ENCODE peak calls at places on chromosomes 5 and 9, in four cellular contexts. M is body of pancreas; S is H9; R is CD4-positive, alpha-beta T cell. B is an unnamed sample.
A peak's percentile ranks its signal among the peaks of the same experiment; 100 is the strongest.

GRCh38 chr5:170541146-170541769 is 37.4 kb downstream of the KCNIP1 start:
- DNase-seq in M (no peak), S (no peak), R (no peak), B (no peak)

GRCh38 chr9:137301086-137301947 is 754 bp downstream of the NRARP start:
- DNase-seq in M (peak; percentile 68), S (peak; percentile 59), R (no peak), B (no peak)

GRCh38 chr9:91395106-91395552 is 28.5 kb downstream of the NFIL3 start:
- DNase-seq in S (no peak), M (no peak), R (no peak), B (peak; percentile 57)

GRCh38 chr5:88683506-88684135 is 199.4 kb downstream of the MEF2C start:
- DNase-seq in M (no peak), R (no peak), S (peak; percentile 88), B (no peak)

GRCh38 chr5:151703227-151703626 is 16.5 kb upstream of the SPARC start:
- DNase-seq in S (no peak), M (no peak), R (no peak), B (no peak)

GRCh38 chr9:95103385-95104087 is 214.0 kb downstream of the FANCC start:
- DNase-seq in S (peak; percentile 77), R (no peak), M (no peak), B (no peak)

GRCh38 chr5:136062563-136063274 is 33.9 kb downstream of the TGFBI start:
- DNase-seq in M (no peak), R (no peak), S (peak; percentile 43), B (no peak)

GRCh38 chr5:31952034-31952433 is 222.1 kb downstream of the GOLPH3 start:
- DNase-seq in R (no peak), S (no peak), M (no peak), B (no peak)

GRCh38 chr9:83986765-83987401 is 6.3 kb downstream of the RMI1 start:
- DNase-seq in S (no peak), M (peak; percentile 52), R (no peak), B (no peak)

GRCh38 chr9:83445703-83446102 is 92.5 kb downstream of the FRMD3 start:
- DNase-seq in R (no peak), S (no peak), M (no peak), B (no peak)

GRCh38 chr5:77491783-77492652 is at the start of gene WDR41:
- DNase-seq in M (peak; percentile 92), R (peak; percentile 88), S (peak; percentile 90), B (peak; percentile 78)

GRCh38 chr5:133369161-133369783 is 243.1 kb downstream of the FSTL4 start:
- DNase-seq in M (no peak), R (no peak), S (no peak), B (no peak)

GRCh38 chr5:149517461-149518122 is 33.6 kb downstream of the CSNK1A1 start:
- DNase-seq in S (no peak), R (no peak), M (no peak), B (no peak)

GRCh38 chr9:126733005-126733404 is 71.8 kb upstream of the ZBTB43 start:
- DNase-seq in M (no peak), R (no peak), S (no peak), B (no peak)

GRCh38 chr5:32426440-32427151 is 17.9 kb downstream of the ZFR start:
- DNase-seq in M (no peak), R (no peak), S (no peak), B (no peak)

GRCh38 chr5:43396762-43397304 is 15.4 kb downstream of the CCL28 start:
- DNase-seq in S (peak; percentile 35), M (peak; percentile 67), R (peak; percentile 63), B (no peak)

GRCh38 chr9:127785023-127785932 is 556 bp upstream of the CDK9 start:
- DNase-seq in S (peak; percentile 87), R (peak; percentile 93), M (peak; percentile 87), B (no peak)

GRCh38 chr5:108387756-108388155 is 5.9 kb upstream of the FBXL17 start:
- DNase-seq in M (peak; percentile 61), S (no peak), R (no peak), B (no peak)

GRCh38 chr9:121700165-121700830 is 48.9 kb downstream of the DAB2IP start:
- DNase-seq in S (peak; percentile 71), M (peak; percentile 87), R (no peak), B (peak; percentile 96)

GRCh38 chr9:124721109-124721850 is 49.8 kb downstream of the NR6A1 start:
- DNase-seq in R (no peak), M (no peak), S (no peak), B (no peak)

GRCh38 chr5:135131801-135132675 is 98.0 kb upstream of the PITX1 start:
- DNase-seq in R (no peak), M (no peak), S (no peak), B (no peak)

GRCh38 chr5:59001154-59001553 is 418.3 kb downstream of the RAB3C start:
- DNase-seq in M (no peak), R (no peak), S (no peak), B (no peak)

GRCh38 chr9:101485873-101486692 is 47.6 kb upstream of the RNF20 start:
- DNase-seq in S (peak; percentile 75), R (no peak), M (peak; percentile 65), B (no peak)

GRCh38 chr9:121736147-121736721 is 84.8 kb downstream of the DAB2IP start:
- DNase-seq in R (no peak), S (peak; percentile 90), M (peak; percentile 85), B (no peak)

GRCh38 chr9:15295761-15296405 is 11.1 kb downstream of the TTC39B start:
- DNase-seq in S (no peak), M (peak; percentile 42), R (no peak), B (no peak)

GRCh38 chr5:177330991-177331837 is 19.5 kb upstream of the MXD3 start:
- DNase-seq in M (no peak), R (no peak), S (no peak), B (no peak)

GRCh38 chr5:54463696-54464095 is 8.2 kb downstream of the HSPB3 start:
- DNase-seq in R (no peak), M (no peak), S (no peak), B (no peak)

GRCh38 chr9:133595910-133596309 is 13.3 kb downstream of the FAM163B start:
- DNase-seq in R (no peak), S (no peak), M (no peak), B (no peak)

GRCh38 chr5:71680510-71680909 is 38.6 kb upstream of the CARTPT start:
- DNase-seq in S (no peak), R (no peak), M (no peak), B (no peak)

GRCh38 chr5:39424751-39425524 is at the start of gene DAB2:
- DNase-seq in R (peak; percentile 46), M (peak; percentile 68), S (peak; percentile 91), B (no peak)

GRCh38 chr9:4147476-4148214 is 152.2 kb downstream of the GLIS3 start:
- DNase-seq in R (no peak), M (peak; percentile 20), S (no peak), B (no peak)

GRCh38 chr9:4144869-4145268 is 155.0 kb downstream of the GLIS3 start:
- DNase-seq in M (no peak), S (no peak), R (no peak), B (no peak)

GRCh38 chr9:4145482-4145881 is 154.4 kb downstream of the GLIS3 start:
- DNase-seq in S (no peak), R (no peak), M (no peak), B (no peak)

GRCh38 chr9:4146293-4146692 is 153.6 kb downstream of the GLIS3 start:
- DNase-seq in R (no peak), S (no peak), M (no peak), B (no peak)

DNA sequence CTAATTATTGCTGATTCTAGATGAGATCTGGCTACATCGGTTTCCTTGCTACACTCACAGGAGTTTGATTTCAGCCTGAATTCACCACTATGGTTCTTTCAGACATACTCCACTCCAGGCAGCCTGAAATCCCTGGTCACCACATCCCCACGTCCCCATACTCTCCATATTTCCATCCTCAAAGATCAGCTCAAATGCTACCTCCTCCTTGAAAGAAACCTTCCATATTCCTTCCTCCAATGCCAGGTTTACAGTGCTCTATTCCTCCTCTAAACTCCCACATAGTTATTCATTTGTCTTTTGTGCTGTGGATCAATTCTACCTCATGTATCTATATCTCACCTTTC is 151.7 kb downstream of the GLIS3 start:
- DNase-seq in R (no peak), S (no peak), M (no peak), B (no peak)
- H3K27ac ChIP-seq in R (no peak overlapping the region), S (no peak overlapping the region), M (peak overlapping the region; percentile 56), B (no peak overlapping the region)

GRCh38 chr5:73446631-73447233 is 1.8 kb downstream of the FOXD1 start:
- DNase-seq in M (no peak), R (no peak), S (no peak), B (no peak)

GRCh38 chr5:73447234-73448071 is 1.1 kb downstream of the FOXD1 start:
- DNase-seq in M (peak; percentile 17), R (peak; percentile 58), S (peak; percentile 72), B (no peak)

GRCh38 chr5:73448072-73448432 is 525 bp downstream of the FOXD1 start:
- DNase-seq in S (peak; percentile 50), R (peak; percentile 34), M (no peak), B (no peak)

GRCh38 chr5:73450041-73450598 is 1.5 kb upstream of the FOXD1 start:
- DNase-seq in S (no peak), M (no peak), R (no peak), B (no peak)

DNA sequence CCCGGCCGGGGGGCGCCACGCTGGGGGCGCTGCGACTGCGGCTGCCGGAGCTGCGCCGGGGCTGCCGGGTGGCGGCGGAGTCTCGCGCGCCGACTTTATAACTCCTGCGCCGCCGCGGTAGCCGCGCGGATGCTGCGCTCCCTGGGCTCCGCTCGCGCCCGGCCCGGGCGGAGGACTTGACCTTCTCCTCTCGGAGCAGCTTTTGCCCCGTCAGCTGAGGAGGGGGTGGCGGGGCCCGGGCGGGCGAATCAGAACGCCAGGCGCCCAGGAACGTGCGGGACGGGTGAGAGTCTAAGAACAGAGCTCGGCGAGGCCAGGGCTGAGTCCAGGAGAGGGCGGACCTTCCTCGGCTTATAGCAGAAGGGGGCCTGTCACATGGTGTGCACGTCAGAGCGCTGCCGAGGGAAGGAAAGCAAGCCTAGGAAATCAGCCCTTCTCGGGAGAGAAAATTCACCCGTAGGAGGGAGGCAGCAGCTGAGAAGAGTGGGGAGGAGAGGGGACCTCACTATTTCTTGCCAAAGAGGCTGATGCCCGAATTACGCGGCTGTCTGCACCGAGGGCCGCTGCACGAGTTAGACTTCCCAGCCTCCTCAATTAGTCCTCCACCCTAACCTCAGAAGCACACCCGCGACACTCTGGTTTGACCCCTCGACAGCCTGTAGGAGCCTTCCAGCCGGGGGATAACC is at the start of gene FOXD1:
- DNase-seq in S (peak; percentile 93), M (peak; percentile 60), R (peak; percentile 44), B (peak; percentile 55)
- H3K27ac ChIP-seq in S (no peak within 1 kb of the TSS), M (no peak within 1 kb of the TSS), R (no peak within 1 kb of the TSS), B (peak within 1 kb of the TSS; percentile 63)

DNA sequence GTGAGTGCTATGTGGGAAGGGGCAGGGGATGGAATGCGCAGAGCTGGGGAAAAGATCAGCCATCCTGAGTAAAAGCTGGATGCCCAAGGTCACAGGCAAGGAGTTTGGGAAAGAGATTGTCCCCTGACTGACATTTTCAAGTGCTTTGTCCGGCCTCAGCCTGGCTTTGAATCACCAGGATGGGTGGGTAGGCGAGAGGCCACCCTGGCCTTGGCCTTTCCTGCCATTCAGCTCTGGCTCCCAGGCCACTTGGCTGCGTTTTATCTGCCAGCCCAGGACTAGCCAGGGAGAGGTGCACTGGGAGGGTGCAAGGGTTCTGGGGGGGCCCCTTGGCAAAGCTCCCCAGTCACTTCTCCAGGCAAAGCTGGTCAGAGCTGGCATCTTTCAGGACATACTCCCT is 37.4 kb upstream of the SYNPO start:
- DNase-seq in M (no peak), S (no peak), R (no peak), B (no peak)
- H3K27ac ChIP-seq in M (no peak overlapping the region), S (no peak overlapping the region), R (no peak overlapping the region), B (no peak overlapping the region)

GRCh38 chr5:132019857-132020555 is 8.5 kb upstream of the ACSL6 start:
- DNase-seq in R (peak; percentile 57), S (no peak), M (no peak), B (no peak)
- H3K27ac ChIP-seq in R (no peak overlapping the region), S (no peak overlapping the region), M (no peak overlapping the region), B (no peak overlapping the region)

GRCh38 chr9:132006657-132007370 is 72.9 kb downstream of the MED27 start:
- DNase-seq in S (no peak), M (no peak), R (no peak), B (peak; percentile 73)
- H3K27ac ChIP-seq in S (peak overlapping the region; percentile 28), M (no peak overlapping the region), R (no peak overlapping the region), B (peak overlapping the region; percentile 90)

B was measured in epithelial cell of prostate.